ENCODE peak calls at places on chromosome 4, in six cellular contexts. K is stimulated activated CD4-positive, alpha-beta T cell treated with anti-CD3 and anti-CD28 coated beads, Interleukin-1b, Interleukin-23, amount 100 ng/mL, for 4 hours; X is activated CD8-positive, alpha-beta memory T cell treated with anti-CD3 and anti-CD28 coated beads for 48 hours; V is lung microvascular endothelial cell; D is NCI-H69; T is mucosa of gallbladder. I is an unnamed sample.

GRCh38 chr4:11223261-11223660 is 205.4 kb downstream of the HS3ST1 start:
- DNase-seq in K (no peak), X (no peak), V (no peak), D (peak), T (no peak), I (no peak)

GRCh38 chr4:162503868-162504267 is 340.1 kb upstream of the FSTL5 start:
- DNase-seq in K (no peak), X (no peak), V (no peak), D (no peak), T (no peak), I (no peak)

GRCh38 chr4:53196872-53197759 is 168.7 kb downstream of the SCFD2 start:
- DNase-seq in K (no peak), X (no peak), V (peak), D (peak), T (no peak), I (no peak)

GRCh38 chr4:43855283-43855682 is 593.3 kb downstream of the KCTD8 start:
- DNase-seq in K (no peak), X (no peak), V (no peak), D (peak), T (no peak), I (no peak)

GRCh38 chr4:25021206-25021605 is 9.5 kb downstream of the LGI2 start:
- DNase-seq in K (no peak), X (no peak), V (no peak), D (no peak), T (no peak), I (no peak)

GRCh38 chr4:86497131-86497530 is 97.0 kb upstream of the PTPN13 start:
- DNase-seq in K (no peak), X (no peak), V (no peak), D (no peak), T (peak), I (no peak)

GRCh38 chr4:143377635-143378099 is 41.0 kb downstream of the GAB1 start:
- DNase-seq in K (no peak), X (no peak), V (no peak), D (no peak), T (no peak), I (no peak)

GRCh38 chr4:41594439-41594838 is 56.5 kb downstream of the LIMCH1 start:
- DNase-seq in K (no peak), X (no peak), V (no peak), D (peak), T (peak), I (no peak)

GRCh38 chr4:134126161-134126560 is 75.4 kb downstream of the PABPC4L start:
- DNase-seq in K (no peak), X (no peak), V (no peak), D (peak), T (no peak), I (no peak)

GRCh38 chr4:1971456-1972200 is 37.1 kb downstream of the NELFA start:
- DNase-seq in K (no peak), X (no peak), V (no peak), D (no peak), T (no peak), I (no peak)

I was measured in body of pancreas.